ENCODE peak calls at places on chromosomes 6 and 20, in nine cellular contexts. One of them, this sample, is unnamed.

GRCh38 chr6:120355822-120356221 is 978.5 kb downstream of the TBC1D32 start:
- DNase-seq in pancreas: no peak
- DNase-seq in endodermal cell: no peak
- DNase-seq in right cardiac atrium: no peak
- DNase-seq in ovary: no peak
- DNase-seq in Panc1: no peak
- DNase-seq in IMR-90: no peak
- DNase-seq in astrocyte of the spinal cord: peak
- DNase-seq in fibroblast of mammary gland: peak
- DNase-seq in this sample: no peak

GRCh38 chr20:14342910-14343309 is 5.5 kb upstream of the FLRT3 start:
- DNase-seq in fibroblast of mammary gland: no peak
- DNase-seq in right cardiac atrium: no peak
- DNase-seq in ovary: no peak
- DNase-seq in IMR-90: no peak
- DNase-seq in pancreas: no peak
- DNase-seq in Panc1: no peak
- DNase-seq in astrocyte of the spinal cord: no peak
- DNase-seq in endodermal cell: no peak
- DNase-seq in this sample: no peak

GRCh38 chr6:130359736-130360135 is 6.1 kb upstream of the TMEM200A start:
- DNase-seq in fibroblast of mammary gland: no peak
- DNase-seq in endodermal cell: no peak
- DNase-seq in ovary: no peak
- DNase-seq in right cardiac atrium: no peak
- DNase-seq in Panc1: no peak
- DNase-seq in pancreas: no peak
- DNase-seq in astrocyte of the spinal cord: no peak
- DNase-seq in IMR-90: no peak
- DNase-seq in this sample: no peak

GRCh38 chr6:44309092-44309491 is 4.1 kb downstream of the AARS2 start:
- DNase-seq in astrocyte of the spinal cord: peak
- DNase-seq in Panc1: no peak
- DNase-seq in endodermal cell: no peak
- DNase-seq in right cardiac atrium: no peak
- DNase-seq in fibroblast of mammary gland: peak
- DNase-seq in pancreas: no peak
- DNase-seq in ovary: no peak
- DNase-seq in IMR-90: peak
- DNase-seq in this sample: no peak

GRCh38 chr6:101640131-101640530 is 246.6 kb downstream of the GRIK2 start:
- DNase-seq in right cardiac atrium: no peak
- DNase-seq in Panc1: no peak
- DNase-seq in fibroblast of mammary gland: no peak
- DNase-seq in endodermal cell: no peak
- DNase-seq in ovary: no peak
- DNase-seq in pancreas: no peak
- DNase-seq in astrocyte of the spinal cord: peak
- DNase-seq in IMR-90: no peak
- DNase-seq in this sample: no peak

GRCh38 chr6:7528565-7528964 is 12.9 kb upstream of the DSP start:
- DNase-seq in fibroblast of mammary gland: peak
- DNase-seq in ovary: no peak
- DNase-seq in right cardiac atrium: no peak
- DNase-seq in Panc1: no peak
- DNase-seq in endodermal cell: no peak
- DNase-seq in astrocyte of the spinal cord: peak
- DNase-seq in pancreas: no peak
- DNase-seq in IMR-90: peak
- DNase-seq in this sample: no peak

GRCh38 chr6:116536216-116536621 is 9.3 kb downstream of the TRAPPC3L start:
- DNase-seq in pancreas: no peak
- DNase-seq in Panc1: peak
- DNase-seq in astrocyte of the spinal cord: peak
- DNase-seq in IMR-90: peak
- DNase-seq in right cardiac atrium: no peak
- DNase-seq in ovary: no peak
- DNase-seq in endodermal cell: no peak
- DNase-seq in fibroblast of mammary gland: peak
- DNase-seq in this sample: peak

GRCh38 chr6:30730611-30731435 is 10.7 kb downstream of the TUBB start:
- DNase-seq in astrocyte of the spinal cord: no peak
- DNase-seq in Panc1: no peak
- DNase-seq in IMR-90: peak
- DNase-seq in fibroblast of mammary gland: peak
- DNase-seq in right cardiac atrium: peak
- DNase-seq in pancreas: peak
- DNase-seq in endodermal cell: peak
- DNase-seq in ovary: peak
- DNase-seq in this sample: peak

GRCh38 chr20:8842525-8842924 is 226.4 kb upstream of the PLCB4 start:
- DNase-seq in IMR-90: no peak
- DNase-seq in ovary: no peak
- DNase-seq in astrocyte of the spinal cord: no peak
- DNase-seq in endodermal cell: no peak
- DNase-seq in Panc1: no peak
- DNase-seq in fibroblast of mammary gland: no peak
- DNase-seq in right cardiac atrium: no peak
- DNase-seq in pancreas: no peak
- DNase-seq in this sample: no peak

GRCh38 chr6:157625111-157625510 is 197.9 kb upstream of the SNX9 start:
- DNase-seq in endodermal cell: no peak
- DNase-seq in IMR-90: no peak
- DNase-seq in pancreas: no peak
- DNase-seq in astrocyte of the spinal cord: no peak
- DNase-seq in fibroblast of mammary gland: no peak
- DNase-seq in Panc1: no peak
- DNase-seq in ovary: no peak
- DNase-seq in right cardiac atrium: no peak
- DNase-seq in this sample: no peak

GRCh38 chr20:10551732-10552724 is 116.9 kb downstream of the SLX4IP start:
- DNase-seq in ovary: no peak
- DNase-seq in fibroblast of mammary gland: no peak
- DNase-seq in IMR-90: no peak
- DNase-seq in right cardiac atrium: peak
- DNase-seq in astrocyte of the spinal cord: peak
- DNase-seq in endodermal cell: peak
- DNase-seq in pancreas: no peak
- DNase-seq in Panc1: no peak
- DNase-seq in this sample: no peak

DNA sequence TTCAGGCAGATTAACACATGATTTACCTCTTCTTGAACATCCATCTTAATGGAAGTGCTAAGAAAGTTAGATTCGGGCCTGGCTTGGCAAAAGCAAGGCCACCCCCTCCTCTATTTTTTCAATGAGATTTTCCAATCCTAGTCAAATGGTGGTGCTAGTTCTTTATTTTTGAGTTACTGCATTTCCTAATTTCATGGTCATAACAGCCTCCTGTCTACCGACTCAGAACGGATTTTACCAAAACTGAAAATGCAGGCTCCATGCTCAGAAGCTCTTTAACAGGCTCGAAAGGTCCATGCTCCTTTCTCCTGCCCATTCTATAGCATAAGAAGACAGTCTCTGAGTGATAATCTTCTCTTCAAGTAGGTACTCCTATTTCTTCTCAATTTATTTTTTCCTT is 117.2 kb upstream of the ESR1 start:
- DNase-seq in pancreas: no peak
- DNase-seq in astrocyte of the spinal cord: no peak
- DNase-seq in endodermal cell: no peak
- DNase-seq in fibroblast of mammary gland: peak
- DNase-seq in right cardiac atrium: no peak
- DNase-seq in IMR-90: no peak
- DNase-seq in ovary: no peak
- DNase-seq in Panc1: no peak
- DNase-seq in this sample: no peak
- H3K4me3 ChIP-seq in pancreas: no peak
- H3K4me3 ChIP-seq in astrocyte of the spinal cord: no peak
- H3K4me3 ChIP-seq in endodermal cell: no peak
- H3K4me3 ChIP-seq in fibroblast of mammary gland: peak
- H3K4me3 ChIP-seq in right cardiac atrium: peak
- H3K4me3 ChIP-seq in IMR-90: no peak
- H3K4me3 ChIP-seq in ovary: peak
- H3K4me3 ChIP-seq in Panc1: no peak
- H3K4me3 ChIP-seq in this sample: no peak

GRCh38 chr20:41030536-41031242 is 2.1 kb downstream of the TOP1 start:
- DNase-seq in astrocyte of the spinal cord: peak
- DNase-seq in pancreas: no peak
- DNase-seq in fibroblast of mammary gland: peak
- DNase-seq in endodermal cell: no peak
- DNase-seq in right cardiac atrium: no peak
- DNase-seq in ovary: no peak
- DNase-seq in Panc1: no peak
- DNase-seq in IMR-90: peak
- DNase-seq in this sample: no peak
- H3K4me3 ChIP-seq in astrocyte of the spinal cord: peak
- H3K4me3 ChIP-seq in pancreas: no peak
- H3K4me3 ChIP-seq in fibroblast of mammary gland: peak
- H3K4me3 ChIP-seq in endodermal cell: peak
- H3K4me3 ChIP-seq in right cardiac atrium: peak
- H3K4me3 ChIP-seq in ovary: peak
- H3K4me3 ChIP-seq in Panc1: peak
- H3K4me3 ChIP-seq in IMR-90: peak
- H3K4me3 ChIP-seq in this sample: no peak

GRCh38 chr20:63006611-63007471 is at the start of gene BHLHE23:
- DNase-seq in astrocyte of the spinal cord: no peak
- DNase-seq in pancreas: no peak
- DNase-seq in Panc1: no peak
- DNase-seq in ovary: no peak
- DNase-seq in fibroblast of mammary gland: no peak
- DNase-seq in right cardiac atrium: peak
- DNase-seq in endodermal cell: peak
- DNase-seq in IMR-90: no peak
- DNase-seq in this sample: no peak

GRCh38 chr20:63003546-63003945 is 3.2 kb downstream of the BHLHE23 start:
- DNase-seq in ovary: no peak
- DNase-seq in astrocyte of the spinal cord: no peak
- DNase-seq in pancreas: no peak
- DNase-seq in IMR-90: no peak
- DNase-seq in right cardiac atrium: peak
- DNase-seq in endodermal cell: peak
- DNase-seq in fibroblast of mammary gland: no peak
- DNase-seq in Panc1: no peak
- DNase-seq in this sample: no peak

GRCh38 chr20:63005240-63005861 is 1.4 kb downstream of the BHLHE23 start:
- DNase-seq in fibroblast of mammary gland: no peak
- DNase-seq in pancreas: no peak
- DNase-seq in ovary: no peak
- DNase-seq in Panc1: no peak
- DNase-seq in IMR-90: no peak
- DNase-seq in endodermal cell: peak
- DNase-seq in right cardiac atrium: peak
- DNase-seq in astrocyte of the spinal cord: no peak
- DNase-seq in this sample: no peak

GRCh38 chr20:63005862-63006564 is 751 bp downstream of the BHLHE23 start:
- DNase-seq in fibroblast of mammary gland: peak
- DNase-seq in Panc1: no peak
- DNase-seq in ovary: no peak
- DNase-seq in endodermal cell: peak
- DNase-seq in pancreas: no peak
- DNase-seq in astrocyte of the spinal cord: no peak
- DNase-seq in right cardiac atrium: peak
- DNase-seq in IMR-90: peak
- DNase-seq in this sample: no peak

DNA sequence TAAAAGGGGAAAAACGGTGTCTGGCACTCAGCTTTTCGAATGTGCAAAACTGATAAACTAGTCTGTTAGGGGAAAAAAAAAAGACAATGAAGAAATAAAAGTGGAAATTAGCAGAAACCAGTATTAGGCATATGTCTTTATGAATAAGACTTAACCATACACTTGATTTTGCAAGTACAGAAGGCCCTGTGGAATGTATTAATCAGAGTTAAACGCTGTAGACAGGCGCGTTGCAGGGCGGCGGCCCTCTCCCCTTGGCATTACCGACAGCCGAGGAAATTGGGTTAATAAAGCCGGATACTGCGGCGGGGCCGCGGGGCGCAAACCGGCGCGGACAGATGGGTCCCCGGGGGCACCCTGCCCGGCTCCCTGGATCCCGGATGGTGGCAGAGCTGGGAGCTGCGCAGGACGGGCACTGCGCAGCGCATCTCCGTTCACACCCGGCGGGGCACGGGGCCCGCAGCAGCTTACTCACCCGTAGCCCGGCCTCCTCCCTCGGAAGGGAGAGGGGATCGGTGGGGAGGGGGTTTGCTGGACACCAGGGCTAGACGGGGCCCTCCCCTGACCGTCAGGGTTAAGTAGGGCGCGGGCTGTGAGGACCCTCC is 2.1 kb downstream of the BHLHE23 start:
- DNase-seq in ovary: no peak
- DNase-seq in Panc1: no peak
- DNase-seq in astrocyte of the spinal cord: no peak
- DNase-seq in pancreas: no peak
- DNase-seq in fibroblast of mammary gland: no peak
- DNase-seq in IMR-90: no peak
- DNase-seq in right cardiac atrium: peak
- DNase-seq in endodermal cell: peak
- DNase-seq in this sample: no peak
- H3K4me3 ChIP-seq in ovary: no peak
- H3K4me3 ChIP-seq in Panc1: no peak
- H3K4me3 ChIP-seq in astrocyte of the spinal cord: no peak
- H3K4me3 ChIP-seq in pancreas: no peak
- H3K4me3 ChIP-seq in fibroblast of mammary gland: no peak
- H3K4me3 ChIP-seq in IMR-90: no peak
- H3K4me3 ChIP-seq in right cardiac atrium: no peak
- H3K4me3 ChIP-seq in endodermal cell: no peak
- H3K4me3 ChIP-seq in this sample: no peak

GRCh38 chr20:63362426-63363009 is 1.4 kb upstream of the CHRNA4 start:
- DNase-seq in astrocyte of the spinal cord: no peak
- DNase-seq in right cardiac atrium: peak
- DNase-seq in ovary: no peak
- DNase-seq in endodermal cell: no peak
- DNase-seq in pancreas: no peak
- DNase-seq in Panc1: no peak
- DNase-seq in fibroblast of mammary gland: no peak
- DNase-seq in IMR-90: no peak
- DNase-seq in this sample: no peak

GRCh38 chr20:63359937-63360849 is 956 bp downstream of the CHRNA4 start:
- DNase-seq in IMR-90: no peak
- DNase-seq in Panc1: no peak
- DNase-seq in right cardiac atrium: peak
- DNase-seq in ovary: no peak
- DNase-seq in endodermal cell: no peak
- DNase-seq in pancreas: no peak
- DNase-seq in astrocyte of the spinal cord: no peak
- DNase-seq in fibroblast of mammary gland: no peak
- DNase-seq in this sample: no peak

GRCh38 chr20:63361507-63362425 is 617 bp upstream of the CHRNA4 start:
- DNase-seq in fibroblast of mammary gland: no peak
- DNase-seq in astrocyte of the spinal cord: no peak
- DNase-seq in ovary: no peak
- DNase-seq in Panc1: no peak
- DNase-seq in right cardiac atrium: peak
- DNase-seq in pancreas: no peak
- DNase-seq in IMR-90: no peak
- DNase-seq in endodermal cell: peak
- DNase-seq in this sample: no peak

GRCh38 chr20:63359164-63359934 is 1.8 kb downstream of the CHRNA4 start:
- DNase-seq in pancreas: no peak
- DNase-seq in fibroblast of mammary gland: no peak
- DNase-seq in right cardiac atrium: peak
- DNase-seq in endodermal cell: no peak
- DNase-seq in IMR-90: no peak
- DNase-seq in Panc1: no peak
- DNase-seq in astrocyte of the spinal cord: no peak
- DNase-seq in ovary: no peak
- DNase-seq in this sample: no peak

GRCh38 chr20:63360850-63361497 is at the start of gene CHRNA4:
- DNase-seq in ovary: no peak
- DNase-seq in pancreas: no peak
- DNase-seq in right cardiac atrium: peak
- DNase-seq in fibroblast of mammary gland: no peak
- DNase-seq in endodermal cell: peak
- DNase-seq in IMR-90: no peak
- DNase-seq in astrocyte of the spinal cord: no peak
- DNase-seq in Panc1: no peak
- DNase-seq in this sample: no peak
- H3K4me3 ChIP-seq in ovary: no peak
- H3K4me3 ChIP-seq in pancreas: no peak
- H3K4me3 ChIP-seq in right cardiac atrium: no peak
- H3K4me3 ChIP-seq in fibroblast of mammary gland: no peak
- H3K4me3 ChIP-seq in endodermal cell: no peak
- H3K4me3 ChIP-seq in IMR-90: no peak
- H3K4me3 ChIP-seq in astrocyte of the spinal cord: no peak
- H3K4me3 ChIP-seq in Panc1: peak
- H3K4me3 ChIP-seq in this sample: no peak

This sample was measured in mucosa of descending colon.